ENCODE peak calls at places on chromosomes 11 and 22, in seven cellular contexts. V is left ventricle myocardium inferior, T is fibroblast of pulmonary artery, W is HL-60, L is pancreas, I is lower lobe of right lung, F is body of pancreas. H is an unnamed sample.
A peak's percentile ranks its signal among the peaks of the same experiment; 100 is the strongest.

GRCh38 chr11:133026952-133027351 is 505.3 kb downstream of the OPCML start:
- DNase-seq in V (no peak), T (no peak), W (no peak), L (no peak), I (no peak), F (no peak), H (no peak)

GRCh38 chr11:10317281-10317755 is 12.4 kb downstream of the ADM start:
- DNase-seq in V (no peak), T (no peak), W (no peak), L (no peak), I (no peak), F (no peak), H (no peak)

GRCh38 chr11:117900720-117901440 is 24.4 kb upstream of the FXYD6 start:
- DNase-seq in V (no peak), T (no peak), W (no peak), L (no peak), I (no peak), F (no peak), H (peak; percentile 78)

GRCh38 chr11:46119352-46120216 is 1.7 kb downstream of the PHF21A start:
- DNase-seq in V (peak; percentile 35), T (peak; percentile 83), W (peak; percentile 61), L (peak; percentile 38), I (peak; percentile 59), F (peak; percentile 64), H (peak; percentile 68)

GRCh38 chr11:68164437-68164836 is 43.2 kb upstream of the CHKA start:
- DNase-seq in V (no peak), T (peak; percentile 21), W (no peak), L (no peak), I (no peak), F (no peak), H (peak; percentile 79)

GRCh38 chr11:61731956-61732675 is 20.3 kb upstream of the MYRF start:
- DNase-seq in V (no peak), T (no peak), W (no peak), L (no peak), I (no peak), F (no peak), H (no peak)

GRCh38 chr22:23858484-23858815 is 775 bp downstream of the SLC2A11 start:
- DNase-seq in V (no peak), T (no peak), W (no peak), L (no peak), I (no peak), F (no peak), H (no peak)

GRCh38 chr11:29989181-29989580 is 27.6 kb downstream of the KCNA4 start:
- DNase-seq in V (no peak), T (peak; percentile 8), W (no peak), L (no peak), I (no peak), F (no peak), H (peak; percentile 29)

GRCh38 chr11:72039108-72039850 is 40.6 kb downstream of the IL18BP start:
- DNase-seq in V (no peak), T (no peak), W (no peak), L (peak; percentile 59), I (peak; percentile 80), F (peak; percentile 84), H (no peak)

GRCh38 chr11:65849771-65850216 is 8.2 kb downstream of the CFL1 start:
- DNase-seq in V (no peak), T (no peak), W (no peak), L (no peak), I (no peak), F (no peak), H (no peak)

GRCh38 chr22:22171357-22172218 is 73.0 kb upstream of the VPREB1 start:
- DNase-seq in V (no peak), T (peak; percentile 6), W (no peak), L (no peak), I (no peak), F (no peak), H (peak; percentile 17)

GRCh38 chr22:37749223-37749622 is 52.4 kb downstream of the TRIOBP start:
- DNase-seq in V (no peak), T (no peak), W (no peak), L (no peak), I (peak; percentile 79), F (no peak), H (peak; percentile 74)

GRCh38 chr22:37747090-37747714 is 50.4 kb downstream of the TRIOBP start:
- DNase-seq in V (peak; percentile 54), T (peak; percentile 44), W (no peak), L (no peak), I (no peak), F (no peak), H (peak; percentile 39)

GRCh38 chr22:37746366-37747089 is 49.7 kb downstream of the TRIOBP start:
- DNase-seq in V (peak; percentile 49), T (no peak), W (peak; percentile 35), L (no peak), I (peak; percentile 60), F (no peak), H (no peak)

GRCh38 chr22:37748659-37749058 is 51.8 kb downstream of the TRIOBP start:
- DNase-seq in V (no peak), T (no peak), W (no peak), L (no peak), I (no peak), F (no peak), H (no peak)

DNA sequence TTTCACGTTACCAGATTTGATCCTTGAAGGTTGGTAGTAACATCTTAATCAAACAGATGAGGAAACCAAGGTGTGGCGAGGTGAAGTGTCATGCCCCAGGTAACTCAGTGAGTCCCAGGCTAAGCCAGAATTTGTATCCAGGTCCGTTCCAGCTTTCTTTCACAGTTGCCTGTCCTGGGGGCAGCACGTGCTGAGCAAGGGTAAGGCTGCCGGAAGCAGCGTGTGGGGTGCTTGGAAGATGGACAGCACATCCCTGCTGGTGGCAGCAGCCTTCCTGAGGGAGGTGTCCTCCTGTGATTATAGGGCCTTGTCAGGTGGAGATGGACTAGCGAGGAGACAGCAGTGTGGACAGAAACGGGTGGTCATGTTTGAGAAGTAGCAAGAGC is 50.9 kb downstream of the TRIOBP start:
- DNase-seq in V (no peak), T (no peak), W (no peak), L (no peak), I (no peak), F (no peak), H (no peak)
- H3K4me3 ChIP-seq in V (peak overlapping the region; percentile 100), T (peak overlapping the region; percentile 89), W (no peak overlapping the region), L (peak overlapping the region; percentile 94), I (peak overlapping the region; percentile 97), F (no peak overlapping the region), H (peak overlapping the region; percentile 81)

DNA sequence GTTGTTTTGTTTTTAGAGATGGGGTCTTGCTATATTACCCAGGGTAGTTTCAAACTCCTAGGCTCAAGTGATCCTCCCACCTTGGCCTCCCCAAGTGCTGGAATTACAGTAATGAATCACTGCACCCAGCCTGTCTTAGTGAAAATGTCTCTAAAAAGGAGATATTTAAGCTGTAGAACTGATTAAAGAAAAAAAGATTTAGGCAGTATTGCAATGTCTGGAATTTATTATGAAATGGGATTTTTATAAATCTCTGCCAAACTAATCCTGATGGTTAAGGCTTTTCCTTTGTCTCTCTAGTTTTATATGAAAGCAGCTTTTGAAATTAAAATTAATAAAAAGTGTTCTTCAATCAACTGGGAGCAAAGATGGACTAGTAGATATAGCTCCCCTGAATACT is 2.1 kb downstream of the PLAAT3 start:
- DNase-seq in V (no peak), T (no peak), W (no peak), L (no peak), I (no peak), F (no peak), H (no peak)
- TF ChIP-seq CTCF in V (no peak), T (no peak), W (no peak), L (no peak), I (no peak), F (no peak), H (no peak)

DNA sequence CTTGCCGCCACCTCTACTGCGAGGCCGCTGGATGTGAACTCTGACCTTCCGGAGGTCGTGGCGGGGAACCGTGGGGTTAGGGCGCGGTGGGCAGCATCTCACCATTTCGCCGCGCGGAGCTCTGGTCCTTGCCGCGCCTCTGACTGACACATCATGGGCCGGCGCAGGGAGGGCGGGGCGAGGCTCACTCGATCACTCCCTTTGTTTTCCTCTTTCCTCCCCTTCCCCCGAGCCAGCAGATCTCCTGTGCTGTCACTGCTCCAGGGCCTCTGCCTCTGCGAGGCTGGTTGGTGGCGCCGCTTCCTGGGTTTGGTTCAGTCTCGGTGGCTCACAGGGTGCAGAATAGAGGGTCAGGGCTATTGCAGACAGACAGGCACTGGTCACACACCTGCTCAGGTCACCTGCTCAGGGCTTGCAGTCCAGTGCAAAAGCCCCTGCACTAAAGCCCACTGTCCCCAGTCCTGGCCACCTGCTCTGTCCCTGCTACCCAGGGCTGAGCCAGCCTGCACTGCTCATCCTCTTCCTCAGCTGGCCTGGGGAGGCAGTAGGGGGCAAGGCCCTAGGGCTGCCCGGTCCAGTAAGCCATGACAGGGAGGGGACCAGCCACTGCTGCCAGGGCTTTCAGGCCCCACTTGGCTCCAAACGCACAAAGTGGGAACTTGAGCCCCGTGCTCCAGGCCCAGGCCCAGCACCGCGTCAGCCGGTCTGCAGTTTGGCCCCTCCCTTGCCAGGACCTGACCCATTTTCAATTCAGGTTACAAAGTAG is 36.2 kb downstream of the PISD start:
- DNase-seq in V (peak; percentile 37), T (peak; percentile 58), W (no peak), L (no peak), I (no peak), F (no peak), H (peak; percentile 71)
- H3K4me3 ChIP-seq in V (peak overlapping the region; percentile 24), T (peak overlapping the region; percentile 25), W (no peak overlapping the region), L (no peak overlapping the region), I (peak overlapping the region; percentile 19), F (no peak overlapping the region), H (no peak overlapping the region)

GRCh38 chr11:119315139-119316016 is 1.6 kb downstream of the MCAM start:
- DNase-seq in V (peak; percentile 41), T (no peak), W (no peak), L (peak; percentile 62), I (no peak), F (peak; percentile 63), H (peak; percentile 59)
- TF ChIP-seq CTCF in V (peak; percentile 43), T (no peak), W (no peak), L (no peak), I (no peak), F (peak; percentile 43), H (no peak)

GRCh38 chr11:35419713-35420333 is 465 bp upstream of the SLC1A2 start:
- DNase-seq in V (peak; percentile 18), T (no peak), W (no peak), L (no peak), I (peak; percentile 43), F (no peak), H (no peak)

GRCh38 chr11:35418847-35419712 is at the start of gene SLC1A2:
- DNase-seq in V (no peak), T (peak; percentile 13), W (no peak), L (no peak), I (peak; percentile 43), F (no peak), H (peak; percentile 19)

GRCh38 chr11:35418282-35418846 is 994 bp downstream of the SLC1A2 start:
- DNase-seq in V (no peak), T (no peak), W (no peak), L (no peak), I (peak; percentile 50), F (no peak), H (peak; percentile 13)

GRCh38 chr11:35424157-35424945 is 5.0 kb upstream of the SLC1A2 start:
- DNase-seq in V (no peak), T (no peak), W (no peak), L (no peak), I (no peak), F (no peak), H (no peak)

GRCh38 chr11:35420371-35420770 is 1.0 kb upstream of the SLC1A2 start:
- DNase-seq in V (no peak), T (no peak), W (no peak), L (no peak), I (peak; percentile 55), F (no peak), H (no peak)
- H3K4me3 ChIP-seq in V (peak overlapping the region; percentile 67), T (no peak overlapping the region), W (no peak overlapping the region), L (peak overlapping the region; percentile 36), I (peak overlapping the region; percentile 54), F (no peak overlapping the region), H (no peak overlapping the region)

H was measured in epithelial cell of esophagus.